ENCODE peak calls at places on chromosomes 6 and 20, in five cellular contexts. M, F, X, R and V are unnamed samples.

GRCh38 chr6:41442800-41443501 is 103.2 kb upstream of the FOXP4 start:
- DNase-seq in M (peak), X (peak), F (no peak), R (no peak), V (no peak)

GRCh38 chr6:44116643-44117382 is 10.4 kb downstream of the MRPL14 start:
- DNase-seq in M (no peak), X (no peak), R (peak), F (no peak), V (peak)

GRCh38 chr6:45864651-45865050 is 151.0 kb downstream of the CLIC5 start:
- DNase-seq in F (no peak), X (no peak), M (no peak), R (peak), V (no peak)

GRCh38 chr6:62285612-62286469 is at the start of gene KHDRBS2:
- DNase-seq in M (peak), F (no peak), X (peak), R (no peak), V (no peak)

GRCh38 chr6:31272856-31273626 is 1.1 kb upstream of the HLA-C start:
- DNase-seq in X (peak), R (peak), M (peak), F (peak), V (no peak)

GRCh38 chr20:6678101-6678500 is 89.4 kb upstream of the BMP2 start:
- DNase-seq in R (no peak), F (no peak), X (no peak), M (no peak), V (no peak)

GRCh38 chr6:158784505-158784904 is 34.7 kb downstream of the EZR start:
- DNase-seq in F (no peak), R (peak), X (no peak), M (no peak), V (peak)

GRCh38 chr20:62856931-62857619 is 4.5 kb downstream of the TCFL5 start:
- DNase-seq in R (no peak), M (no peak), F (no peak), X (no peak), V (no peak)

GRCh38 chr6:41228616-41229015 is 467 bp downstream of the TREML4 start:
- DNase-seq in M (no peak), R (no peak), X (peak), F (peak), V (no peak)

GRCh38 chr6:132504757-132505156 is 8.2 kb downstream of the STX7 start:
- DNase-seq in X (no peak), R (no peak), M (no peak), F (no peak), V (no peak)

GRCh38 chr6:1770435-1770843 is 160.7 kb downstream of the FOXC1 start:
- DNase-seq in F (no peak), R (peak), X (no peak), M (peak), V (peak)